ENCODE peak calls at places on chromosomes 16 and 17, in seven cellular contexts. B is neural progenitor cell, O is fibroblast of pulmonary artery, Y is lower leg skin, A is cardiac muscle cell, H is HFF-Myc, J is Peyer's patch. F is an unnamed sample.

GRCh38 chr16:71628810-71629209 is 2.8 kb downstream of the MARVELD3 start:
- DNase-seq in B (no peak), O (peak; percentile 77), Y (peak; percentile 29), A (no peak), H (no peak), J (no peak), F (no peak)

GRCh38 chr16:83878838-83879237 is 20.1 kb upstream of the MLYCD start:
- DNase-seq in B (peak; percentile 52), O (peak; percentile 75), Y (no peak), A (peak; percentile 48), H (peak; percentile 24), J (no peak), F (no peak)

GRCh38 chr16:79949417-79949816 is 348.9 kb upstream of the MAF start:
- DNase-seq in B (no peak), O (no peak), Y (no peak), A (no peak), H (no peak), J (no peak), F (no peak)

GRCh38 chr17:38498353-38498752 is 70.1 kb downstream of the ARHGAP23 start:
- DNase-seq in B (no peak), O (no peak), Y (no peak), A (no peak), H (no peak), J (no peak), F (no peak)

GRCh38 chr16:3922241-3922640 is 41.7 kb upstream of the CREBBP start:
- DNase-seq in B (no peak), O (no peak), Y (no peak), A (no peak), H (no peak), J (no peak), F (no peak)

GRCh38 chr17:82138511-82138992 is 40.5 kb upstream of the FASN start:
- DNase-seq in B (no peak), O (no peak), Y (no peak), A (no peak), H (no peak), J (no peak), F (no peak)

GRCh38 chr17:28518578-28518977 is 12.4 kb downstream of the FOXN1 start:
- DNase-seq in B (no peak), O (no peak), Y (no peak), A (no peak), H (no peak), J (no peak), F (no peak)

GRCh38 chr17:43449470-43450202 is 34.1 kb upstream of the DHX8 start:
- DNase-seq in B (no peak), O (no peak), Y (no peak), A (no peak), H (no peak), J (no peak), F (no peak)

GRCh38 chr17:57465551-57465950 is 209.2 kb downstream of the MSI2 start:
- DNase-seq in B (no peak), O (no peak), Y (no peak), A (no peak), H (no peak), J (no peak), F (no peak)

GRCh38 chr16:29848420-29849297 is 14.4 kb downstream of the CDIPT start:
- DNase-seq in B (peak; percentile 76), O (peak; percentile 77), Y (peak; percentile 36), A (peak; percentile 68), H (no peak), J (peak; percentile 87), F (peak; percentile 75)

GRCh38 chr17:6465206-6466003 is 21.1 kb downstream of the PIMREG start:
- DNase-seq in B (no peak), O (no peak), Y (no peak), A (no peak), H (no peak), J (no peak), F (no peak)

GRCh38 chr16:83215417-83216001 is 588.7 kb downstream of the CDH13 start:
- DNase-seq in B (peak; percentile 76), O (peak; percentile 54), Y (no peak), A (peak; percentile 34), H (peak; percentile 29), J (peak; percentile 70), F (peak; percentile 60)

GRCh38 chr17:65039349-65039988 is 17.1 kb downstream of the GNA13 start:
- DNase-seq in B (no peak), O (no peak), Y (no peak), A (no peak), H (no peak), J (peak; percentile 74), F (no peak)

GRCh38 chr16:31108035-31108793 is at the start of gene BCKDK:
- DNase-seq in B (peak; percentile 83), O (peak; percentile 67), Y (no peak), A (peak; percentile 74), H (no peak), J (peak; percentile 89), F (peak; percentile 47)

GRCh38 chr17:32523017-32523680 is 36.4 kb downstream of the CDK5R1 start:
- DNase-seq in B (no peak), O (no peak), Y (no peak), A (no peak), H (no peak), J (peak; percentile 78), F (no peak)

GRCh38 chr17:43018008-43018853 is 4.0 kb downstream of the VAT1 start:
- DNase-seq in B (peak; percentile 77), O (no peak), Y (no peak), A (peak; percentile 86), H (no peak), J (no peak), F (no peak)

GRCh38 chr17:73867056-73867455 is 222.8 kb upstream of the SDK2 start:
- DNase-seq in B (peak; percentile 54), O (no peak), Y (no peak), A (no peak), H (no peak), J (no peak), F (no peak)

GRCh38 chr17:79651751-79652150 is 40.9 kb upstream of the RBFOX3 start:
- DNase-seq in B (no peak), O (no peak), Y (no peak), A (no peak), H (no peak), J (peak; percentile 21), F (no peak)

GRCh38 chr17:79651266-79651665 is 40.4 kb upstream of the RBFOX3 start:
- DNase-seq in B (no peak), O (no peak), Y (no peak), A (no peak), H (no peak), J (peak; percentile 18), F (no peak)

GRCh38 chr17:79648181-79648831 is 37.5 kb upstream of the RBFOX3 start:
- DNase-seq in B (no peak), O (no peak), Y (peak; percentile 9), A (no peak), H (no peak), J (peak; percentile 34), F (no peak)

GRCh38 chr17:79650861-79651260 is 40.0 kb upstream of the RBFOX3 start:
- DNase-seq in B (no peak), O (no peak), Y (no peak), A (no peak), H (no peak), J (peak; percentile 23), F (no peak)

GRCh38 chr17:79650283-79650682 is 39.4 kb upstream of the RBFOX3 start:
- DNase-seq in B (no peak), O (no peak), Y (no peak), A (no peak), H (no peak), J (no peak), F (no peak)
- TF ChIP-seq CTCF in B (no peak), O (no peak), Y (no peak), A (no peak), H (no peak), J (no peak), F (no peak)

GRCh38 chr17:55177159-55177913 is 87.4 kb upstream of the HLF start:
- DNase-seq in B (peak; percentile 37), O (peak; percentile 27), Y (no peak), A (peak; percentile 5), H (peak; percentile 16), J (no peak), F (no peak)
- TF ChIP-seq CTCF in B (peak; percentile 37), O (peak; percentile 26), Y (no peak), A (peak; percentile 9), H (peak; percentile 13), J (no peak), F (no peak)

DNA sequence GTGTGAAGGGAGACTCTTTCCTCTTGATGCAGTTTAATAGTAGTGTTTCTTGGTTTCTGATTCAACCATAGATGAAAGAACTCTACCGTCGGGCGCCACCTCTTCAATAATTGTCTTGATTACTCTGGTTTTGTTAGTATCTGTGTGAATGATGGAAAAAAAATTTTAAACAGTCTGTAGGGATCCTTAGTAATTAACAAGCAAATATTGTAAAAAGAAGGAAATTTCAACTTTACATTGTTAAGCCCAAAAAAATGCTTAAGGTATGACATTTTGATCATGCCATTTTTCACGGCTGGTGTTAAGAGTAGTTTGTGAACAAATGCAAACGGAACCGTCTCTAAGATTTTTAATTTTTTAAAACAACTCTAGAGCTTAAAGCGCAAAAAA is 4.1 kb downstream of the KRT10 start:
- DNase-seq in B (no peak), O (peak; percentile 2), Y (no peak), A (no peak), H (no peak), J (no peak), F (no peak)
- TF ChIP-seq CTCF in B (no peak), O (no peak), Y (no peak), A (no peak), H (no peak), J (no peak), F (no peak)

DNA sequence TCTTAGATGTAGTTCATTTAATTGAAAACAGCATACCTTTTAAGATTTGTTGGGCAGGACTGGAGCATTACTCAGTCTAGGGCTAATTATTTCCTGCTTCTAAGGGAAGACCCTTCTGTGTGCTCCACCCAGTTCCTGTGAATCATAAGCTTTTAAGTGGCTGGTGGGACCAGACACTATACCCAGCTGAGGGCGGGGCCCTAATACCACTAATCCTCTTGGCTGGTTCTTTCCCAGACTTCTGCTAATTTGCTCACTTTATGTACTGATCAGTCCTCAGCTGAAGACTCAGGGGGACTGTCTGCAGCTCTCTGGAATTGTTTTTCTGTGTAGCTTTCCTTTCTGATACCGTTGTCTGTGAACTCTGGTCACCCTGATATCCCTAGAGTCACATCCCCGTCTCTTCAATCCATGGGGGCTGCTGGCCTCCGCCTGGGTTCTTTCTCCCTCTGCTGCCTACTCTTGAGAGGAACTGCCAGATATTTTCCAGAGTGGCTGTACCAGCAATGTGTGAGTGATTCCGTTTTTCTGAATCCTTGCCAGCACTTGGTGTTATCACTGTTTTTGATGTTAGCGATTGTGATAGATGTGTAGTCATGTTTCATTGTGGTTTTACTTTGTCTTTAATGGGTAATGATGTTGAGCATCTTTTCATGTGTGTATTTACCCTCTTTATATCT is 35.1 kb downstream of the MFSD11 start:
- DNase-seq in B (peak; percentile 65), O (peak; percentile 60), Y (peak; percentile 23), A (peak; percentile 51), H (peak; percentile 92), J (no peak), F (no peak)
- TF ChIP-seq CTCF in B (no peak), O (no peak), Y (no peak), A (no peak), H (no peak), J (no peak), F (no peak)